ENCODE peak calls at places on chromosomes 13 and 19, in four cellular contexts. One of them, this sample, is unnamed.

GRCh38 chr13:110281736-110282135 is 25.2 kb downstream of the COL4A1 start:
- DNase-seq in C1 segment of cervical spinal cord: no peak
- DNase-seq in hypothalamus: no peak
- DNase-seq in HFFc6: no peak
- DNase-seq in this sample: no peak

GRCh38 chr13:106527806-106528205 is 7.7 kb downstream of the EFNB2 start:
- DNase-seq in C1 segment of cervical spinal cord: no peak
- DNase-seq in hypothalamus: no peak
- DNase-seq in HFFc6: no peak
- DNase-seq in this sample: no peak

GRCh38 chr19:4467835-4468234 is 4.3 kb upstream of the HDGFL2 start:
- DNase-seq in C1 segment of cervical spinal cord: no peak
- DNase-seq in hypothalamus: no peak
- DNase-seq in HFFc6: no peak
- DNase-seq in this sample: no peak

GRCh38 chr13:98370806-98371553 is 193.9 kb upstream of the RNF113B start:
- DNase-seq in C1 segment of cervical spinal cord: no peak
- DNase-seq in hypothalamus: no peak
- DNase-seq in HFFc6: peak
- DNase-seq in this sample: no peak

GRCh38 chr19:15248106-15248505 is 15.9 kb upstream of the EPHX3 start:
- DNase-seq in C1 segment of cervical spinal cord: no peak
- DNase-seq in hypothalamus: no peak
- DNase-seq in HFFc6: no peak
- DNase-seq in this sample: no peak

GRCh38 chr19:19530889-19531288 is 2.2 kb downstream of the YJEFN3 start:
- DNase-seq in C1 segment of cervical spinal cord: no peak
- DNase-seq in hypothalamus: no peak
- DNase-seq in HFFc6: no peak
- DNase-seq in this sample: no peak

GRCh38 chr13:20546559-20546958 is 20.4 kb upstream of the IFT88 start:
- DNase-seq in C1 segment of cervical spinal cord: no peak
- DNase-seq in hypothalamus: no peak
- DNase-seq in HFFc6: no peak
- DNase-seq in this sample: no peak

GRCh38 chr13:37068962-37069361 is 9.5 kb upstream of the SUPT20H start:
- DNase-seq in C1 segment of cervical spinal cord: no peak
- DNase-seq in hypothalamus: no peak
- DNase-seq in HFFc6: peak
- DNase-seq in this sample: no peak

GRCh38 chr13:48626077-48626449 is 27.7 kb upstream of the CYSLTR2 start:
- DNase-seq in C1 segment of cervical spinal cord: no peak
- DNase-seq in hypothalamus: no peak
- DNase-seq in HFFc6: no peak
- DNase-seq in this sample: no peak

GRCh38 chr19:3823345-3823704 is 37.1 kb upstream of the MATK start:
- DNase-seq in C1 segment of cervical spinal cord: no peak
- DNase-seq in hypothalamus: no peak
- DNase-seq in HFFc6: no peak
- DNase-seq in this sample: no peak

GRCh38 chr13:52760078-52760477 is 20.5 kb upstream of the CNMD start:
- DNase-seq in C1 segment of cervical spinal cord: no peak
- DNase-seq in hypothalamus: no peak
- DNase-seq in HFFc6: no peak
- DNase-seq in this sample: no peak

GRCh38 chr19:7550987-7551761 is 15.7 kb downstream of the PNPLA6 start:
- DNase-seq in C1 segment of cervical spinal cord: no peak
- DNase-seq in hypothalamus: peak
- DNase-seq in HFFc6: no peak
- DNase-seq in this sample: peak

GRCh38 chr19:2391118-2391725 is 31.2 kb downstream of the TMPRSS9 start:
- DNase-seq in C1 segment of cervical spinal cord: no peak
- DNase-seq in hypothalamus: no peak
- DNase-seq in HFFc6: peak
- DNase-seq in this sample: peak

GRCh38 chr19:13613447-13613846 is 107.2 kb upstream of the CACNA1A start:
- DNase-seq in C1 segment of cervical spinal cord: no peak
- DNase-seq in hypothalamus: no peak
- DNase-seq in HFFc6: no peak
- DNase-seq in this sample: no peak

GRCh38 chr13:110471833-110472162 is 89.7 kb downstream of the RAB20 start:
- DNase-seq in C1 segment of cervical spinal cord: no peak
- DNase-seq in hypothalamus: peak
- DNase-seq in HFFc6: no peak
- DNase-seq in this sample: no peak

GRCh38 chr13:99215466-99215865 is 14.8 kb downstream of the UBAC2 start:
- DNase-seq in C1 segment of cervical spinal cord: no peak
- DNase-seq in hypothalamus: no peak
- DNase-seq in HFFc6: no peak
- DNase-seq in this sample: no peak

GRCh38 chr19:6362024-6362344 is 653 bp downstream of the CLPP start:
- DNase-seq in C1 segment of cervical spinal cord: no peak
- DNase-seq in hypothalamus: no peak
- DNase-seq in HFFc6: no peak
- DNase-seq in this sample: peak

GRCh38 chr13:50127726-50128291 is 112.6 kb downstream of the KCNRG start:
- DNase-seq in C1 segment of cervical spinal cord: no peak
- DNase-seq in hypothalamus: no peak
- DNase-seq in HFFc6: no peak
- DNase-seq in this sample: no peak

GRCh38 chr13:24272452-24273161 is 36.8 kb upstream of the C1QTNF9 start:
- DNase-seq in C1 segment of cervical spinal cord: no peak
- DNase-seq in hypothalamus: no peak
- DNase-seq in HFFc6: no peak
- DNase-seq in this sample: no peak